ENCODE peak calls at places on chromosomes 5 and 9, in five cellular contexts. One of them, this sample, is unnamed.

GRCh38 chr5:134079748-134080581 is 34.5 kb upstream of the TCF7 start:
- DNase-seq in DMS153: no peak
- DNase-seq in HCT116: no peak
- DNase-seq in activated T-helper 1 cell treated with anti-CD3 and anti-CD28 coated beads, Interleukin-2, amount 50 U/mL, for 16 hours: peak
- DNase-seq in RWPE1: no peak
- DNase-seq in this sample: no peak

GRCh38 chr5:73902327-73903051 is 276.5 kb downstream of the ARHGEF28 start:
- DNase-seq in HCT116: peak
- DNase-seq in DMS153: peak
- DNase-seq in RWPE1: peak
- DNase-seq in activated T-helper 1 cell treated with anti-CD3 and anti-CD28 coated beads, Interleukin-2, amount 50 U/mL, for 16 hours: no peak
- DNase-seq in this sample: peak

GRCh38 chr9:110183208-110184145 is 24.5 kb downstream of the C9orf152 start:
- DNase-seq in RWPE1: peak
- DNase-seq in DMS153: peak
- DNase-seq in HCT116: peak
- DNase-seq in activated T-helper 1 cell treated with anti-CD3 and anti-CD28 coated beads, Interleukin-2, amount 50 U/mL, for 16 hours: no peak
- DNase-seq in this sample: peak

GRCh38 chr5:67901816-67902496 is 313.6 kb upstream of the PIK3R1 start:
- DNase-seq in DMS153: no peak
- DNase-seq in RWPE1: no peak
- DNase-seq in HCT116: no peak
- DNase-seq in activated T-helper 1 cell treated with anti-CD3 and anti-CD28 coated beads, Interleukin-2, amount 50 U/mL, for 16 hours: no peak
- DNase-seq in this sample: no peak

GRCh38 chr9:101229606-101230005 is 155.2 kb downstream of the BAAT start:
- DNase-seq in RWPE1: no peak
- DNase-seq in activated T-helper 1 cell treated with anti-CD3 and anti-CD28 coated beads, Interleukin-2, amount 50 U/mL, for 16 hours: no peak
- DNase-seq in HCT116: no peak
- DNase-seq in DMS153: no peak
- DNase-seq in this sample: peak

GRCh38 chr9:121447341-121447834 is 52.3 kb downstream of the GGTA1 start:
- DNase-seq in RWPE1: no peak
- DNase-seq in HCT116: no peak
- DNase-seq in DMS153: no peak
- DNase-seq in activated T-helper 1 cell treated with anti-CD3 and anti-CD28 coated beads, Interleukin-2, amount 50 U/mL, for 16 hours: no peak
- DNase-seq in this sample: no peak

GRCh38 chr9:93290495-93291434 is 106.8 kb downstream of the WNK2 start:
- DNase-seq in RWPE1: no peak
- DNase-seq in HCT116: no peak
- DNase-seq in activated T-helper 1 cell treated with anti-CD3 and anti-CD28 coated beads, Interleukin-2, amount 50 U/mL, for 16 hours: no peak
- DNase-seq in DMS153: no peak
- DNase-seq in this sample: no peak

GRCh38 chr5:123538670-123539459 is 26.9 kb downstream of the CSNK1G3 start:
- DNase-seq in RWPE1: no peak
- DNase-seq in activated T-helper 1 cell treated with anti-CD3 and anti-CD28 coated beads, Interleukin-2, amount 50 U/mL, for 16 hours: no peak
- DNase-seq in DMS153: no peak
- DNase-seq in HCT116: no peak
- DNase-seq in this sample: no peak

GRCh38 chr5:180047667-180048066 is 23.9 kb downstream of the RNF130 start:
- DNase-seq in HCT116: no peak
- DNase-seq in RWPE1: no peak
- DNase-seq in activated T-helper 1 cell treated with anti-CD3 and anti-CD28 coated beads, Interleukin-2, amount 50 U/mL, for 16 hours: no peak
- DNase-seq in DMS153: no peak
- DNase-seq in this sample: peak

GRCh38 chr5:97141031-97141430 is 1.4 kb downstream of the LIX1 start:
- DNase-seq in HCT116: no peak
- DNase-seq in activated T-helper 1 cell treated with anti-CD3 and anti-CD28 coated beads, Interleukin-2, amount 50 U/mL, for 16 hours: no peak
- DNase-seq in RWPE1: no peak
- DNase-seq in DMS153: no peak
- DNase-seq in this sample: peak

GRCh38 chr5:74579215-74579614 is 61.3 kb downstream of the ENC1 start:
- DNase-seq in DMS153: no peak
- DNase-seq in RWPE1: no peak
- DNase-seq in HCT116: no peak
- DNase-seq in activated T-helper 1 cell treated with anti-CD3 and anti-CD28 coated beads, Interleukin-2, amount 50 U/mL, for 16 hours: no peak
- DNase-seq in this sample: no peak

GRCh38 chr9:78032599-78033457 is 1.2 kb upstream of the GNAQ start:
- DNase-seq in DMS153: peak
- DNase-seq in activated T-helper 1 cell treated with anti-CD3 and anti-CD28 coated beads, Interleukin-2, amount 50 U/mL, for 16 hours: no peak
- DNase-seq in HCT116: no peak
- DNase-seq in RWPE1: no peak
- DNase-seq in this sample: peak

GRCh38 chr5:123460296-123460729 is 37.1 kb upstream of the CEP120 start:
- DNase-seq in HCT116: peak
- DNase-seq in RWPE1: peak
- DNase-seq in DMS153: no peak
- DNase-seq in activated T-helper 1 cell treated with anti-CD3 and anti-CD28 coated beads, Interleukin-2, amount 50 U/mL, for 16 hours: no peak
- DNase-seq in this sample: no peak

GRCh38 chr5:108650997-108651396 is 96.7 kb upstream of the FER start:
- DNase-seq in activated T-helper 1 cell treated with anti-CD3 and anti-CD28 coated beads, Interleukin-2, amount 50 U/mL, for 16 hours: no peak
- DNase-seq in HCT116: no peak
- DNase-seq in RWPE1: peak
- DNase-seq in DMS153: no peak
- DNase-seq in this sample: no peak

GRCh38 chr9:19138084-19138483 is 10.8 kb upstream of the PLIN2 start:
- DNase-seq in activated T-helper 1 cell treated with anti-CD3 and anti-CD28 coated beads, Interleukin-2, amount 50 U/mL, for 16 hours: no peak
- DNase-seq in DMS153: no peak
- DNase-seq in HCT116: no peak
- DNase-seq in RWPE1: no peak
- DNase-seq in this sample: no peak

GRCh38 chr9:93827545-93828330 is 127.4 kb downstream of the BARX1 start:
- DNase-seq in HCT116: no peak
- DNase-seq in RWPE1: peak
- DNase-seq in activated T-helper 1 cell treated with anti-CD3 and anti-CD28 coated beads, Interleukin-2, amount 50 U/mL, for 16 hours: no peak
- DNase-seq in DMS153: peak
- DNase-seq in this sample: peak

GRCh38 chr5:54460181-54460919 is 4.9 kb downstream of the HSPB3 start:
- DNase-seq in RWPE1: no peak
- DNase-seq in DMS153: no peak
- DNase-seq in HCT116: no peak
- DNase-seq in activated T-helper 1 cell treated with anti-CD3 and anti-CD28 coated beads, Interleukin-2, amount 50 U/mL, for 16 hours: no peak
- DNase-seq in this sample: no peak

GRCh38 chr5:77366717-77367500 is 125.2 kb downstream of the WDR41 start:
- DNase-seq in HCT116: no peak
- DNase-seq in DMS153: no peak
- DNase-seq in RWPE1: no peak
- DNase-seq in activated T-helper 1 cell treated with anti-CD3 and anti-CD28 coated beads, Interleukin-2, amount 50 U/mL, for 16 hours: no peak
- DNase-seq in this sample: no peak

GRCh38 chr9:124698265-124698664 is 72.8 kb downstream of the NR6A1 start:
- DNase-seq in activated T-helper 1 cell treated with anti-CD3 and anti-CD28 coated beads, Interleukin-2, amount 50 U/mL, for 16 hours: no peak
- DNase-seq in RWPE1: peak
- DNase-seq in DMS153: no peak
- DNase-seq in HCT116: no peak
- DNase-seq in this sample: no peak

GRCh38 chr5:78886650-78887230 is 98.4 kb downstream of the ARSB start:
- DNase-seq in RWPE1: peak
- DNase-seq in DMS153: no peak
- DNase-seq in HCT116: no peak
- DNase-seq in activated T-helper 1 cell treated with anti-CD3 and anti-CD28 coated beads, Interleukin-2, amount 50 U/mL, for 16 hours: no peak
- DNase-seq in this sample: peak

GRCh38 chr9:74556685-74557084 is 59.5 kb downstream of the RORB start:
- DNase-seq in HCT116: no peak
- DNase-seq in activated T-helper 1 cell treated with anti-CD3 and anti-CD28 coated beads, Interleukin-2, amount 50 U/mL, for 16 hours: no peak
- DNase-seq in RWPE1: no peak
- DNase-seq in DMS153: no peak
- DNase-seq in this sample: no peak